ENCODE peak calls at places on chromosomes 13 and 19, in seven cellular contexts. U, M, Q, A, D, I and G are unnamed samples.

GRCh38 chr19:6278740-6279619 is 795 bp downstream of the MLLT1 start:
- DNase-seq in U (no peak), M (no peak), Q (no peak), A (no peak), D (no peak), I (no peak), G (no peak)

GRCh38 chr19:1213391-1214286 is 8.1 kb downstream of the STK11 start:
- DNase-seq in U (peak; percentile 78), M (peak; percentile 96), Q (peak; percentile 88), A (no peak), D (no peak), I (peak; percentile 73), G (peak; percentile 89)

GRCh38 chr13:24263652-24264051 is 45.7 kb upstream of the C1QTNF9 start:
- DNase-seq in U (no peak), M (no peak), Q (no peak), A (no peak), D (no peak), I (no peak), G (no peak)

GRCh38 chr19:39539165-39539518 is 819 bp downstream of the EID2 start:
- DNase-seq in U (no peak), M (peak; percentile 61), Q (no peak), A (no peak), D (peak; percentile 79), I (no peak), G (no peak)

GRCh38 chr13:113991676-113992179 is 17.9 kb upstream of the C13orf46 start:
- DNase-seq in U (no peak), M (no peak), Q (no peak), A (no peak), D (no peak), I (no peak), G (no peak)

GRCh38 chr19:6480843-6481415 is 658 bp downstream of the DENND1C start:
- DNase-seq in U (no peak), M (no peak), Q (no peak), A (no peak), D (no peak), I (no peak), G (no peak)

GRCh38 chr13:113852536-113853517 is 11.0 kb downstream of the GAS6 start:
- DNase-seq in U (no peak), M (no peak), Q (no peak), A (no peak), D (no peak), I (no peak), G (peak; percentile 70)

GRCh38 chr13:55155046-55155445 is 1985.7 kb upstream of the PRR20A start:
- DNase-seq in U (no peak), M (no peak), Q (no peak), A (no peak), D (no peak), I (no peak), G (no peak)

GRCh38 chr13:98428256-98428966 is 148.5 kb downstream of the STK24 start:
- DNase-seq in U (no peak), M (no peak), Q (no peak), A (no peak), D (no peak), I (no peak), G (no peak)

GRCh38 chr19:14516746-14517438 is 1.3 kb downstream of the DNAJB1 start:
- DNase-seq in U (peak; percentile 29), M (peak; percentile 21), Q (no peak), A (no peak), D (no peak), I (no peak), G (no peak)

GRCh38 chr13:45180713-45181601 is 19.9 kb downstream of the KCTD4 start:
- DNase-seq in U (no peak), M (no peak), Q (no peak), A (no peak), D (no peak), I (no peak), G (no peak)

GRCh38 chr13:76164290-76164689 is 528.2 kb downstream of the LMO7 start:
- DNase-seq in U (no peak), M (no peak), Q (no peak), A (no peak), D (no peak), I (no peak), G (no peak)

GRCh38 chr13:27211271-27211670 is 39.7 kb upstream of the USP12 start:
- DNase-seq in U (no peak), M (no peak), Q (no peak), A (no peak), D (no peak), I (no peak), G (no peak)

GRCh38 chr19:35350591-35350990 is 2.9 kb downstream of the FFAR1 start:
- DNase-seq in U (no peak), M (no peak), Q (no peak), A (no peak), D (no peak), I (no peak), G (peak; percentile 78)

GRCh38 chr19:2015611-2015950 is at the start of gene BTBD2:
- DNase-seq in U (peak; percentile 70), M (no peak), Q (peak; percentile 53), A (peak; percentile 86), D (peak; percentile 70), I (peak; percentile 41), G (no peak)

GRCh38 chr19:40745402-40745780 is 4.9 kb downstream of the ACTMAP start:
- DNase-seq in U (no peak), M (peak; percentile 37), Q (no peak), A (no peak), D (no peak), I (no peak), G (no peak)

GRCh38 chr19:6967962-6968361 is 53.3 kb downstream of the MBD3L2B start:
- DNase-seq in U (no peak), M (no peak), Q (no peak), A (no peak), D (no peak), I (no peak), G (no peak)

GRCh38 chr13:64413529-64413928 is 2816.6 kb downstream of the PCDH9 start:
- DNase-seq in U (no peak), M (no peak), Q (no peak), A (no peak), D (no peak), I (no peak), G (no peak)

GRCh38 chr13:30615851-30616311 is 1.8 kb upstream of the USPL1 start:
- DNase-seq in U (no peak), M (peak; percentile 73), Q (no peak), A (no peak), D (no peak), I (no peak), G (no peak)

GRCh38 chr19:16861875-16862274 is 26.9 kb upstream of the F2RL3 start:
- DNase-seq in U (no peak), M (no peak), Q (no peak), A (no peak), D (no peak), I (no peak), G (no peak)

GRCh38 chr13:91904597-91904996 is 506.2 kb downstream of the GPC5 start:
- DNase-seq in U (no peak), M (peak; percentile 54), Q (no peak), A (no peak), D (no peak), I (no peak), G (no peak)

GRCh38 chr19:53094749-53095575 is 8.3 kb downstream of the ZNF160 start:
- DNase-seq in U (no peak), M (no peak), Q (no peak), A (no peak), D (peak; percentile 93), I (no peak), G (no peak)

GRCh38 chr19:38044267-38045111 is 137.5 kb downstream of the SIPA1L3 start:
- DNase-seq in U (no peak), M (peak; percentile 27), Q (no peak), A (no peak), D (no peak), I (no peak), G (no peak)

GRCh38 chr13:112105244-112105681 is 38.3 kb downstream of the SOX1 start:
- DNase-seq in U (no peak), M (no peak), Q (no peak), A (no peak), D (peak; percentile 34), I (no peak), G (no peak)
- H3K27ac ChIP-seq in U (no peak overlapping the region), M (no peak overlapping the region), Q (no peak overlapping the region), A (no peak overlapping the region), D (no peak overlapping the region), I (no peak overlapping the region), G (no peak overlapping the region)

GRCh38 chr13:108787709-108788394 is 158.4 kb downstream of the MYO16 start:
- DNase-seq in U (no peak), M (no peak), Q (no peak), A (no peak), D (no peak), I (no peak), G (no peak)
- TF ChIP-seq POLR2AphosphoS5 in U (no peak), M (no peak), Q (no peak), A (no peak), D (no peak), I (no peak), G (no peak)

DNA sequence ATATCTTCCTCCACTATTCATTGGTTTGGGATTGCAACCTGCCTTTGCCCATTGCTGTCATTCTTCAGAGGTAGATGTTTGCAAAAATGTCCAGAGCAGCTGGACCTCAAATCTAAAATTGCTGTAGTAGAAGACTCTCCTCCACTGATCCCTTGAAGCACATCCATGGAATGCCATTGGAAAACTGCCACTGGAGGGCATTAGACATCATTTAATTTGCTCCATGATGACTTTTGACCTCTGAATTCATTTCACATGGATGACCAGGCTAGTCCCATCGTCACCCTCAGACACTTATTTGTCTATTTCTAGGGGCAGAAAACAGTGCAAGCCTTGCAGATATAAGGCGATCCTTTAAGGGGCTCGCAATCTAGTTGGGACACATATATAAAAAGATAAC is 33.9 kb upstream of the FLT1 start:
- DNase-seq in U (no peak), M (peak; percentile 22), Q (no peak), A (no peak), D (no peak), I (no peak), G (no peak)
- TF ChIP-seq CTCF in U (peak; percentile 22), M (no peak), Q (no peak), A (peak; percentile 25), D (peak; percentile 19), I (no peak), G (no peak)

GRCh38 chr19:50414850-50415660 is 3.7 kb upstream of the SPIB start:
- DNase-seq in U (peak; percentile 83), M (peak; percentile 60), Q (peak; percentile 48), A (peak; percentile 16), D (peak; percentile 93), I (peak; percentile 79), G (peak; percentile 96)

GRCh38 chr19:50417138-50417849 is 1.4 kb upstream of the SPIB start:
- DNase-seq in U (peak; percentile 57), M (no peak), Q (no peak), A (no peak), D (peak; percentile 30), I (peak; percentile 56), G (no peak)

GRCh38 chr19:50416815-50417137 is 2.0 kb upstream of the SPIB start:
- DNase-seq in U (no peak), M (no peak), Q (no peak), A (no peak), D (no peak), I (no peak), G (no peak)

GRCh38 chr19:50416034-50416814 is 2.5 kb upstream of the SPIB start:
- DNase-seq in U (no peak), M (no peak), Q (no peak), A (no peak), D (peak; percentile 34), I (no peak), G (peak; percentile 85)

DNA sequence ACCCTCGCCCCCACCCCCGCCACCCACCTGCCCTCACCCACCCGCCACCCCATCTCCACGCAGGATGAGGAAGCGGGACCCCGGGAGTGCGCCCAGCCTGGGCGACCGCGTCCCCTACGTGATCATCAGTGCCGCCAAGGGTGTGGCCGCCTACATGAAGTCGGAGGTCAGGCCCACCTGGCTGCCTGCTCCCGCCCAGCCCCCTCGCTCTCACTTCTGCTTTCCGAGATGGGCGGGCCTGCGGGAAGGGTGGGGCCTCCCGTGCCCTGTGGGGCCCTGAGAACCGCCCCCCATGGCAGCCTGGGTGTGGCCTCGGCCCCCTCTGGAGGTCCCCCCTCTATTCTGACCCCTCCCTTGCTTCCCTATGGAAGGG is 3.1 kb upstream of the SPIB start:
- DNase-seq in U (peak; percentile 80), M (no peak), Q (no peak), A (no peak), D (peak; percentile 23), I (peak; percentile 49), G (peak; percentile 97)
- H3K27ac ChIP-seq in U (peak overlapping the region; percentile 57), M (no peak overlapping the region), Q (no peak overlapping the region), A (no peak overlapping the region), D (no peak overlapping the region), I (no peak overlapping the region), G (peak overlapping the region; percentile 93)